ENCODE peak calls at places on chromosomes 11 and 22, in ten cellular contexts. One of them, this sample, is unnamed.

GRCh38 chr11:13101836-13102574 is 92.9 kb downstream of the RASSF10 start:
- DNase-seq in nephron progenitor cell: no peak
- DNase-seq in uterus: no peak
- DNase-seq in GM12892: no peak
- DNase-seq in activated gamma-delta T cell treated with Interleukin-2 at 50 U/mL for 16 hours: no peak
- DNase-seq in stimulated activated CD4-positive, alpha-beta T cell treated with anti-CD3 and anti-CD28 coated beads, Interleukin-1b, Interleukin-23, amount 100 ng/mL, for 24 hours: no peak
- DNase-seq in heart left ventricle: no peak
- DNase-seq in lung: no peak
- DNase-seq in NCI-H774: peak; percentile 79
- DNase-seq in astrocyte of the spinal cord: no peak
- DNase-seq in this sample: no peak

GRCh38 chr11:20364412-20364792 is 888 bp downstream of the HTATIP2 start:
- DNase-seq in NCI-H774: no peak
- DNase-seq in nephron progenitor cell: no peak
- DNase-seq in lung: no peak
- DNase-seq in uterus: peak; percentile 20
- DNase-seq in astrocyte of the spinal cord: no peak
- DNase-seq in activated gamma-delta T cell treated with Interleukin-2 at 50 U/mL for 16 hours: no peak
- DNase-seq in stimulated activated CD4-positive, alpha-beta T cell treated with anti-CD3 and anti-CD28 coated beads, Interleukin-1b, Interleukin-23, amount 100 ng/mL, for 24 hours: no peak
- DNase-seq in heart left ventricle: no peak
- DNase-seq in GM12892: no peak
- DNase-seq in this sample: no peak

GRCh38 chr22:35648066-35649025 is at the start of gene APOL6:
- DNase-seq in stimulated activated CD4-positive, alpha-beta T cell treated with anti-CD3 and anti-CD28 coated beads, Interleukin-1b, Interleukin-23, amount 100 ng/mL, for 24 hours: no peak
- DNase-seq in uterus: no peak
- DNase-seq in nephron progenitor cell: no peak
- DNase-seq in NCI-H774: no peak
- DNase-seq in astrocyte of the spinal cord: peak; percentile 70
- DNase-seq in lung: peak; percentile 59
- DNase-seq in heart left ventricle: no peak
- DNase-seq in GM12892: no peak
- DNase-seq in activated gamma-delta T cell treated with Interleukin-2 at 50 U/mL for 16 hours: peak; percentile 26
- DNase-seq in this sample: no peak

GRCh38 chr22:34427841-34428240 is 507.6 kb upstream of the LARGE1 start:
- DNase-seq in astrocyte of the spinal cord: no peak
- DNase-seq in lung: no peak
- DNase-seq in stimulated activated CD4-positive, alpha-beta T cell treated with anti-CD3 and anti-CD28 coated beads, Interleukin-1b, Interleukin-23, amount 100 ng/mL, for 24 hours: no peak
- DNase-seq in nephron progenitor cell: no peak
- DNase-seq in NCI-H774: no peak
- DNase-seq in heart left ventricle: no peak
- DNase-seq in GM12892: no peak
- DNase-seq in activated gamma-delta T cell treated with Interleukin-2 at 50 U/mL for 16 hours: no peak
- DNase-seq in uterus: no peak
- DNase-seq in this sample: no peak

GRCh38 chr11:208917-209260 is 1.4 kb downstream of the RIC8A start:
- DNase-seq in heart left ventricle: no peak
- DNase-seq in nephron progenitor cell: no peak
- DNase-seq in activated gamma-delta T cell treated with Interleukin-2 at 50 U/mL for 16 hours: no peak
- DNase-seq in NCI-H774: no peak
- DNase-seq in GM12892: no peak
- DNase-seq in uterus: no peak
- DNase-seq in lung: no peak
- DNase-seq in stimulated activated CD4-positive, alpha-beta T cell treated with anti-CD3 and anti-CD28 coated beads, Interleukin-1b, Interleukin-23, amount 100 ng/mL, for 24 hours: no peak
- DNase-seq in astrocyte of the spinal cord: no peak
- DNase-seq in this sample: no peak

GRCh38 chr22:21029486-21030025 is 2.8 kb downstream of the SLC7A4 start:
- DNase-seq in astrocyte of the spinal cord: no peak
- DNase-seq in nephron progenitor cell: no peak
- DNase-seq in uterus: no peak
- DNase-seq in stimulated activated CD4-positive, alpha-beta T cell treated with anti-CD3 and anti-CD28 coated beads, Interleukin-1b, Interleukin-23, amount 100 ng/mL, for 24 hours: no peak
- DNase-seq in heart left ventricle: no peak
- DNase-seq in GM12892: no peak
- DNase-seq in lung: no peak
- DNase-seq in activated gamma-delta T cell treated with Interleukin-2 at 50 U/mL for 16 hours: no peak
- DNase-seq in NCI-H774: no peak
- DNase-seq in this sample: no peak

GRCh38 chr11:86547727-86548126 is 124.7 kb downstream of the ME3 start:
- DNase-seq in activated gamma-delta T cell treated with Interleukin-2 at 50 U/mL for 16 hours: no peak
- DNase-seq in astrocyte of the spinal cord: no peak
- DNase-seq in stimulated activated CD4-positive, alpha-beta T cell treated with anti-CD3 and anti-CD28 coated beads, Interleukin-1b, Interleukin-23, amount 100 ng/mL, for 24 hours: no peak
- DNase-seq in lung: no peak
- DNase-seq in nephron progenitor cell: no peak
- DNase-seq in GM12892: no peak
- DNase-seq in NCI-H774: no peak
- DNase-seq in uterus: no peak
- DNase-seq in heart left ventricle: no peak
- DNase-seq in this sample: no peak

GRCh38 chr11:65429724-65430405 is 7.3 kb downstream of the NEAT1 start:
- DNase-seq in GM12892: no peak
- DNase-seq in nephron progenitor cell: no peak
- DNase-seq in NCI-H774: no peak
- DNase-seq in lung: peak; percentile 80
- DNase-seq in activated gamma-delta T cell treated with Interleukin-2 at 50 U/mL for 16 hours: peak; percentile 45
- DNase-seq in stimulated activated CD4-positive, alpha-beta T cell treated with anti-CD3 and anti-CD28 coated beads, Interleukin-1b, Interleukin-23, amount 100 ng/mL, for 24 hours: no peak
- DNase-seq in astrocyte of the spinal cord: peak; percentile 82
- DNase-seq in heart left ventricle: peak; percentile 81
- DNase-seq in uterus: peak; percentile 61
- DNase-seq in this sample: no peak

GRCh38 chr11:77075425-77075905 is 8.7 kb downstream of the CAPN5 start:
- DNase-seq in GM12892: no peak
- DNase-seq in activated gamma-delta T cell treated with Interleukin-2 at 50 U/mL for 16 hours: no peak
- DNase-seq in NCI-H774: no peak
- DNase-seq in lung: no peak
- DNase-seq in heart left ventricle: no peak
- DNase-seq in astrocyte of the spinal cord: no peak
- DNase-seq in stimulated activated CD4-positive, alpha-beta T cell treated with anti-CD3 and anti-CD28 coated beads, Interleukin-1b, Interleukin-23, amount 100 ng/mL, for 24 hours: no peak
- DNase-seq in uterus: no peak
- DNase-seq in nephron progenitor cell: no peak
- DNase-seq in this sample: no peak

GRCh38 chr11:72700026-72700610 is 25.9 kb upstream of the PDE2A start:
- DNase-seq in activated gamma-delta T cell treated with Interleukin-2 at 50 U/mL for 16 hours: no peak
- DNase-seq in stimulated activated CD4-positive, alpha-beta T cell treated with anti-CD3 and anti-CD28 coated beads, Interleukin-1b, Interleukin-23, amount 100 ng/mL, for 24 hours: no peak
- DNase-seq in uterus: no peak
- DNase-seq in NCI-H774: no peak
- DNase-seq in GM12892: no peak
- DNase-seq in astrocyte of the spinal cord: peak; percentile 33
- DNase-seq in nephron progenitor cell: no peak
- DNase-seq in lung: no peak
- DNase-seq in heart left ventricle: no peak
- DNase-seq in this sample: no peak

GRCh38 chr11:47278058-47278457 is 8.1 kb downstream of the MADD start:
- DNase-seq in nephron progenitor cell: no peak
- DNase-seq in activated gamma-delta T cell treated with Interleukin-2 at 50 U/mL for 16 hours: no peak
- DNase-seq in GM12892: no peak
- DNase-seq in heart left ventricle: no peak
- DNase-seq in stimulated activated CD4-positive, alpha-beta T cell treated with anti-CD3 and anti-CD28 coated beads, Interleukin-1b, Interleukin-23, amount 100 ng/mL, for 24 hours: no peak
- DNase-seq in lung: no peak
- DNase-seq in NCI-H774: no peak
- DNase-seq in uterus: no peak
- DNase-seq in astrocyte of the spinal cord: no peak
- DNase-seq in this sample: no peak

GRCh38 chr22:24601217-24602104 is 1.5 kb upstream of the GGT1 start:
- DNase-seq in heart left ventricle: peak; percentile 88
- DNase-seq in lung: peak; percentile 81
- DNase-seq in nephron progenitor cell: no peak
- DNase-seq in NCI-H774: no peak
- DNase-seq in stimulated activated CD4-positive, alpha-beta T cell treated with anti-CD3 and anti-CD28 coated beads, Interleukin-1b, Interleukin-23, amount 100 ng/mL, for 24 hours: no peak
- DNase-seq in GM12892: no peak
- DNase-seq in uterus: no peak
- DNase-seq in astrocyte of the spinal cord: no peak
- DNase-seq in activated gamma-delta T cell treated with Interleukin-2 at 50 U/mL for 16 hours: no peak
- DNase-seq in this sample: no peak

GRCh38 chr11:20000393-20001134 is 159.7 kb downstream of the DBX1 start:
- DNase-seq in nephron progenitor cell: peak; percentile 58
- DNase-seq in uterus: no peak
- DNase-seq in lung: peak; percentile 51
- DNase-seq in NCI-H774: peak; percentile 70
- DNase-seq in activated gamma-delta T cell treated with Interleukin-2 at 50 U/mL for 16 hours: no peak
- DNase-seq in heart left ventricle: no peak
- DNase-seq in astrocyte of the spinal cord: no peak
- DNase-seq in stimulated activated CD4-positive, alpha-beta T cell treated with anti-CD3 and anti-CD28 coated beads, Interleukin-1b, Interleukin-23, amount 100 ng/mL, for 24 hours: no peak
- DNase-seq in GM12892: no peak
- DNase-seq in this sample: peak; percentile 99

GRCh38 chr11:125976156-125976555 is 30.3 kb downstream of the VSIG10L2 start:
- DNase-seq in uterus: no peak
- DNase-seq in GM12892: no peak
- DNase-seq in stimulated activated CD4-positive, alpha-beta T cell treated with anti-CD3 and anti-CD28 coated beads, Interleukin-1b, Interleukin-23, amount 100 ng/mL, for 24 hours: no peak
- DNase-seq in NCI-H774: no peak
- DNase-seq in nephron progenitor cell: no peak
- DNase-seq in astrocyte of the spinal cord: no peak
- DNase-seq in heart left ventricle: no peak
- DNase-seq in lung: no peak
- DNase-seq in activated gamma-delta T cell treated with Interleukin-2 at 50 U/mL for 16 hours: no peak
- DNase-seq in this sample: no peak

GRCh38 chr11:66956689-66957290 is 1.4 kb downstream of the PC start:
- DNase-seq in activated gamma-delta T cell treated with Interleukin-2 at 50 U/mL for 16 hours: no peak
- DNase-seq in uterus: no peak
- DNase-seq in astrocyte of the spinal cord: peak; percentile 87
- DNase-seq in stimulated activated CD4-positive, alpha-beta T cell treated with anti-CD3 and anti-CD28 coated beads, Interleukin-1b, Interleukin-23, amount 100 ng/mL, for 24 hours: no peak
- DNase-seq in nephron progenitor cell: peak; percentile 26
- DNase-seq in lung: no peak
- DNase-seq in NCI-H774: no peak
- DNase-seq in heart left ventricle: no peak
- DNase-seq in GM12892: no peak
- DNase-seq in this sample: no peak

GRCh38 chr11:16902182-16902581 is 112.0 kb downstream of the PLEKHA7 start:
- DNase-seq in nephron progenitor cell: no peak
- DNase-seq in heart left ventricle: no peak
- DNase-seq in activated gamma-delta T cell treated with Interleukin-2 at 50 U/mL for 16 hours: no peak
- DNase-seq in uterus: no peak
- DNase-seq in GM12892: no peak
- DNase-seq in NCI-H774: no peak
- DNase-seq in stimulated activated CD4-positive, alpha-beta T cell treated with anti-CD3 and anti-CD28 coated beads, Interleukin-1b, Interleukin-23, amount 100 ng/mL, for 24 hours: no peak
- DNase-seq in astrocyte of the spinal cord: peak; percentile 15
- DNase-seq in lung: no peak
- DNase-seq in this sample: no peak

GRCh38 chr11:118895093-118896039 is 11.7 kb downstream of the CXCR5 start:
- DNase-seq in NCI-H774: no peak
- DNase-seq in nephron progenitor cell: no peak
- DNase-seq in heart left ventricle: peak; percentile 56
- DNase-seq in astrocyte of the spinal cord: no peak
- DNase-seq in uterus: no peak
- DNase-seq in GM12892: peak; percentile 76
- DNase-seq in activated gamma-delta T cell treated with Interleukin-2 at 50 U/mL for 16 hours: peak; percentile 64
- DNase-seq in lung: no peak
- DNase-seq in stimulated activated CD4-positive, alpha-beta T cell treated with anti-CD3 and anti-CD28 coated beads, Interleukin-1b, Interleukin-23, amount 100 ng/mL, for 24 hours: no peak
- DNase-seq in this sample: no peak

GRCh38 chr11:124928942-124929663 is 6.7 kb downstream of the HEPACAM start:
- DNase-seq in activated gamma-delta T cell treated with Interleukin-2 at 50 U/mL for 16 hours: no peak
- DNase-seq in astrocyte of the spinal cord: no peak
- DNase-seq in nephron progenitor cell: no peak
- DNase-seq in stimulated activated CD4-positive, alpha-beta T cell treated with anti-CD3 and anti-CD28 coated beads, Interleukin-1b, Interleukin-23, amount 100 ng/mL, for 24 hours: no peak
- DNase-seq in uterus: no peak
- DNase-seq in lung: no peak
- DNase-seq in heart left ventricle: no peak
- DNase-seq in NCI-H774: no peak
- DNase-seq in GM12892: no peak
- DNase-seq in this sample: no peak

GRCh38 chr11:12818333-12819015 is 144.3 kb downstream of the TEAD1 start:
- DNase-seq in lung: no peak
- DNase-seq in astrocyte of the spinal cord: peak; percentile 74
- DNase-seq in stimulated activated CD4-positive, alpha-beta T cell treated with anti-CD3 and anti-CD28 coated beads, Interleukin-1b, Interleukin-23, amount 100 ng/mL, for 24 hours: no peak
- DNase-seq in heart left ventricle: no peak
- DNase-seq in uterus: no peak
- DNase-seq in activated gamma-delta T cell treated with Interleukin-2 at 50 U/mL for 16 hours: no peak
- DNase-seq in GM12892: no peak
- DNase-seq in NCI-H774: no peak
- DNase-seq in nephron progenitor cell: no peak
- DNase-seq in this sample: no peak

GRCh38 chr11:78698612-78699011 is 123.9 kb upstream of the NARS2 start:
- DNase-seq in activated gamma-delta T cell treated with Interleukin-2 at 50 U/mL for 16 hours: no peak
- DNase-seq in nephron progenitor cell: no peak
- DNase-seq in stimulated activated CD4-positive, alpha-beta T cell treated with anti-CD3 and anti-CD28 coated beads, Interleukin-1b, Interleukin-23, amount 100 ng/mL, for 24 hours: no peak
- DNase-seq in NCI-H774: no peak
- DNase-seq in uterus: no peak
- DNase-seq in astrocyte of the spinal cord: peak; percentile 93
- DNase-seq in GM12892: no peak
- DNase-seq in heart left ventricle: peak; percentile 69
- DNase-seq in lung: no peak
- DNase-seq in this sample: no peak

GRCh38 chr11:130528301-130528651 is 79.8 kb downstream of the ADAMTS15 start:
- DNase-seq in stimulated activated CD4-positive, alpha-beta T cell treated with anti-CD3 and anti-CD28 coated beads, Interleukin-1b, Interleukin-23, amount 100 ng/mL, for 24 hours: no peak
- DNase-seq in astrocyte of the spinal cord: no peak
- DNase-seq in nephron progenitor cell: no peak
- DNase-seq in activated gamma-delta T cell treated with Interleukin-2 at 50 U/mL for 16 hours: no peak
- DNase-seq in lung: no peak
- DNase-seq in NCI-H774: no peak
- DNase-seq in uterus: no peak
- DNase-seq in heart left ventricle: no peak
- DNase-seq in GM12892: no peak
- DNase-seq in this sample: no peak

GRCh38 chr11:45896392-45897068 is 10.5 kb downstream of the FREY1 start:
- DNase-seq in astrocyte of the spinal cord: no peak
- DNase-seq in GM12892: no peak
- DNase-seq in uterus: no peak
- DNase-seq in nephron progenitor cell: peak; percentile 79
- DNase-seq in activated gamma-delta T cell treated with Interleukin-2 at 50 U/mL for 16 hours: no peak
- DNase-seq in NCI-H774: peak; percentile 75
- DNase-seq in heart left ventricle: peak; percentile 42
- DNase-seq in lung: no peak
- DNase-seq in stimulated activated CD4-positive, alpha-beta T cell treated with anti-CD3 and anti-CD28 coated beads, Interleukin-1b, Interleukin-23, amount 100 ng/mL, for 24 hours: no peak
- DNase-seq in this sample: no peak

GRCh38 chr11:122853261-122853660 is 15.0 kb downstream of the CRTAM start:
- DNase-seq in uterus: no peak
- DNase-seq in lung: no peak
- DNase-seq in activated gamma-delta T cell treated with Interleukin-2 at 50 U/mL for 16 hours: no peak
- DNase-seq in heart left ventricle: no peak
- DNase-seq in nephron progenitor cell: no peak
- DNase-seq in stimulated activated CD4-positive, alpha-beta T cell treated with anti-CD3 and anti-CD28 coated beads, Interleukin-1b, Interleukin-23, amount 100 ng/mL, for 24 hours: no peak
- DNase-seq in GM12892: no peak
- DNase-seq in NCI-H774: no peak
- DNase-seq in astrocyte of the spinal cord: no peak
- DNase-seq in this sample: no peak

This sample was measured in iPS DF 19.7.